ENCODE peak calls at places on chromosomes 4 and X, in seven cellular contexts. One of them, this sample, is unnamed.

GRCh38 chrX:137031517-137032377 is 2.0 kb downstream of the GPR101 start:
- DNase-seq in NCI-H1417: peak
- DNase-seq in CD4-positive, alpha-beta T cell: peak
- DNase-seq in stimulated activated CD4-positive, alpha-beta T cell treated with anti-CD3 and anti-CD28 coated beads, Interleukin-2, amount 100 ng/mL, for 48 hours: no peak
- DNase-seq in AG08396: peak
- DNase-seq in ureter: no peak
- DNase-seq in G401: peak
- DNase-seq in this sample: no peak

GRCh38 chr4:35836591-35836990 is 407.7 kb downstream of the ARAP2 start:
- DNase-seq in NCI-H1417: no peak
- DNase-seq in CD4-positive, alpha-beta T cell: no peak
- DNase-seq in stimulated activated CD4-positive, alpha-beta T cell treated with anti-CD3 and anti-CD28 coated beads, Interleukin-2, amount 100 ng/mL, for 48 hours: no peak
- DNase-seq in AG08396: no peak
- DNase-seq in ureter: no peak
- DNase-seq in G401: no peak
- DNase-seq in this sample: no peak

GRCh38 chrX:107541244-107541643 is 87.1 kb upstream of the PRPS1 start:
- DNase-seq in NCI-H1417: no peak
- DNase-seq in CD4-positive, alpha-beta T cell: no peak
- DNase-seq in stimulated activated CD4-positive, alpha-beta T cell treated with anti-CD3 and anti-CD28 coated beads, Interleukin-2, amount 100 ng/mL, for 48 hours: no peak
- DNase-seq in AG08396: no peak
- DNase-seq in ureter: no peak
- DNase-seq in G401: no peak
- DNase-seq in this sample: no peak

GRCh38 chr4:10457255-10457801 is at the start of gene ZNF518B:
- DNase-seq in NCI-H1417: peak
- DNase-seq in CD4-positive, alpha-beta T cell: peak
- DNase-seq in stimulated activated CD4-positive, alpha-beta T cell treated with anti-CD3 and anti-CD28 coated beads, Interleukin-2, amount 100 ng/mL, for 48 hours: peak
- DNase-seq in AG08396: peak
- DNase-seq in ureter: peak
- DNase-seq in G401: peak
- DNase-seq in this sample: no peak

GRCh38 chr4:136946307-136946907 is 585.9 kb downstream of the PCDH18 start:
- DNase-seq in NCI-H1417: no peak
- DNase-seq in CD4-positive, alpha-beta T cell: no peak
- DNase-seq in stimulated activated CD4-positive, alpha-beta T cell treated with anti-CD3 and anti-CD28 coated beads, Interleukin-2, amount 100 ng/mL, for 48 hours: no peak
- DNase-seq in AG08396: no peak
- DNase-seq in ureter: no peak
- DNase-seq in G401: no peak
- DNase-seq in this sample: no peak

GRCh38 chr4:54230479-54231418 is 1.7 kb downstream of the PDGFRA start:
- DNase-seq in NCI-H1417: peak
- DNase-seq in CD4-positive, alpha-beta T cell: no peak
- DNase-seq in stimulated activated CD4-positive, alpha-beta T cell treated with anti-CD3 and anti-CD28 coated beads, Interleukin-2, amount 100 ng/mL, for 48 hours: no peak
- DNase-seq in AG08396: peak
- DNase-seq in ureter: no peak
- DNase-seq in G401: no peak
- DNase-seq in this sample: no peak

GRCh38 chrX:147884958-147885357 is 26.8 kb upstream of the FMR1 start:
- DNase-seq in NCI-H1417: no peak
- DNase-seq in CD4-positive, alpha-beta T cell: no peak
- DNase-seq in stimulated activated CD4-positive, alpha-beta T cell treated with anti-CD3 and anti-CD28 coated beads, Interleukin-2, amount 100 ng/mL, for 48 hours: no peak
- DNase-seq in AG08396: no peak
- DNase-seq in ureter: no peak
- DNase-seq in G401: no peak
- DNase-seq in this sample: no peak

GRCh38 chr4:145731026-145731425 is 51.1 kb downstream of the C4orf51 start:
- DNase-seq in NCI-H1417: peak
- DNase-seq in CD4-positive, alpha-beta T cell: no peak
- DNase-seq in stimulated activated CD4-positive, alpha-beta T cell treated with anti-CD3 and anti-CD28 coated beads, Interleukin-2, amount 100 ng/mL, for 48 hours: no peak
- DNase-seq in AG08396: no peak
- DNase-seq in ureter: no peak
- DNase-seq in G401: no peak
- DNase-seq in this sample: no peak

GRCh38 chr4:35556387-35556786 is 687.9 kb downstream of the ARAP2 start:
- DNase-seq in NCI-H1417: no peak
- DNase-seq in CD4-positive, alpha-beta T cell: no peak
- DNase-seq in stimulated activated CD4-positive, alpha-beta T cell treated with anti-CD3 and anti-CD28 coated beads, Interleukin-2, amount 100 ng/mL, for 48 hours: no peak
- DNase-seq in AG08396: no peak
- DNase-seq in ureter: no peak
- DNase-seq in G401: no peak
- DNase-seq in this sample: no peak